ENCODE peak calls at places on chromosomes 16 and 17, in nine cellular contexts. G is GM23338; M is CD4-positive, alpha-beta T cell; R is T-helper 2 cell; V is cardiac fibroblast; D is skeletal muscle cell; B is chondrocyte; S is M059J; U is T47D. A is an unnamed sample.

GRCh38 chr16:56946767-56947603 is 14.8 kb upstream of the CETP start:
- DNase-seq in G (no peak), M (no peak), R (no peak), V (no peak), D (no peak), B (no peak), S (no peak), U (no peak), A (no peak)

GRCh38 chr16:57600952-57601580 is 27.4 kb upstream of the ADGRG1 start:
- DNase-seq in G (no peak), M (no peak), R (no peak), V (no peak), D (no peak), B (peak; percentile 2), S (no peak), U (no peak), A (no peak)

GRCh38 chr17:2433696-2434095 is 32.8 kb upstream of the MNT start:
- DNase-seq in G (peak; percentile 35), M (no peak), R (no peak), V (no peak), D (no peak), B (no peak), S (no peak), U (no peak), A (no peak)

GRCh38 chr17:1005361-1005946 is 8.5 kb downstream of the TIMM22 start:
- DNase-seq in G (no peak), M (no peak), R (no peak), V (peak; percentile 83), D (no peak), B (no peak), S (peak; percentile 33), U (no peak), A (peak; percentile 89)

GRCh38 chr16:24820522-24820921 is 25.2 kb upstream of the SLC5A11 start:
- DNase-seq in G (no peak), M (no peak), R (no peak), V (peak; percentile 5), D (no peak), B (no peak), S (no peak), U (no peak), A (no peak)

GRCh38 chr17:4858880-4859260 is 25.7 kb downstream of the MINK1 start:
- DNase-seq in G (peak; percentile 40), M (no peak), R (no peak), V (peak; percentile 47), D (no peak), B (no peak), S (peak; percentile 49), U (no peak), A (no peak)

GRCh38 chr17:83203073-83203471 is 123.7 kb downstream of the METRNL start:
- DNase-seq in G (no peak), M (no peak), R (no peak), V (peak; percentile 92), D (peak; percentile 87), B (no peak), S (peak; percentile 94), U (no peak), A (peak; percentile 21)

GRCh38 chr16:647173-647902 is 1.8 kb upstream of the WDR90 start:
- DNase-seq in G (no peak), M (no peak), R (no peak), V (no peak), D (no peak), B (no peak), S (no peak), U (no peak), A (no peak)

GRCh38 chr17:59650642-59651041 is 30.9 kb downstream of the CLTC start:
- DNase-seq in G (no peak), M (no peak), R (no peak), V (no peak), D (no peak), B (no peak), S (no peak), U (no peak), A (no peak)

GRCh38 chr17:17906418-17907215 is 65.6 kb downstream of the TOM1L2 start:
- DNase-seq in G (no peak), M (no peak), R (no peak), V (no peak), D (no peak), B (peak; percentile 56), S (no peak), U (no peak), A (no peak)

GRCh38 chr16:54028013-54028412 is 258.6 kb downstream of the IRX3 start:
- DNase-seq in G (no peak), M (no peak), R (no peak), V (no peak), D (no peak), B (no peak), S (no peak), U (no peak), A (no peak)

GRCh38 chr17:4852504-4853075 is 19.4 kb downstream of the MINK1 start:
- DNase-seq in G (no peak), M (no peak), R (peak; percentile 16), V (peak; percentile 56), D (no peak), B (no peak), S (peak; percentile 33), U (no peak), A (no peak)

GRCh38 chr16:84603115-84603816 is 14.6 kb downstream of the COTL1 start:
- DNase-seq in G (no peak), M (peak; percentile 31), R (peak; percentile 39), V (peak; percentile 97), D (peak; percentile 94), B (no peak), S (peak; percentile 99), U (no peak), A (peak; percentile 56)

GRCh38 chr17:82703935-82704865 is 5.7 kb upstream of the RAB40B start:
- DNase-seq in G (no peak), M (no peak), R (no peak), V (no peak), D (no peak), B (no peak), S (no peak), U (no peak), A (no peak)

GRCh38 chr17:56432443-56432842 is 161.1 kb upstream of the NOG start:
- DNase-seq in G (no peak), M (no peak), R (no peak), V (no peak), D (no peak), B (no peak), S (no peak), U (no peak), A (no peak)

GRCh38 chr17:39899215-39899614 is 19.2 kb downstream of the GSDMB start:
- DNase-seq in G (no peak), M (no peak), R (no peak), V (no peak), D (no peak), B (no peak), S (no peak), U (no peak), A (no peak)

GRCh38 chr16:80273635-80274538 is 266.9 kb upstream of the DYNLRB2 start:
- DNase-seq in G (no peak), M (no peak), R (no peak), V (peak; percentile 7), D (peak; percentile 71), B (no peak), S (peak; percentile 51), U (no peak), A (no peak)

GRCh38 chr17:20922128-20922670 is 120.6 kb downstream of the USP22 start:
- DNase-seq in G (no peak), M (no peak), R (no peak), V (peak; percentile 40), D (no peak), B (no peak), S (peak; percentile 60), U (no peak), A (no peak)

GRCh38 chr17:82497483-82498405 is 21.8 kb upstream of the FOXK2 start:
- DNase-seq in G (peak; percentile 59), M (peak; percentile 15), R (peak; percentile 42), V (peak; percentile 48), D (no peak), B (no peak), S (peak; percentile 39), U (no peak), A (peak; percentile 71)

GRCh38 chr16:28531777-28532744 is 6.7 kb downstream of the NUPR1 start:
- DNase-seq in G (peak; percentile 78), M (no peak), R (no peak), V (peak; percentile 61), D (no peak), B (no peak), S (peak; percentile 16), U (peak; percentile 58), A (no peak)

GRCh38 chr17:28907709-28908475 is 5.0 kb upstream of the DHRS13 start:
- DNase-seq in G (no peak), M (no peak), R (no peak), V (peak; percentile 68), D (no peak), B (no peak), S (no peak), U (no peak), A (no peak)

A was measured in ovary.